ENCODE peak calls at places on chromosomes 4 and X, in six cellular contexts. One of them, this sample, is unnamed.

GRCh38 chr4:132085105-132085504 is 1064.0 kb upstream of the PCDH10 start:
- DNase-seq in mesendoderm: no peak
- DNase-seq in IMR-90: no peak
- DNase-seq in neuronal stem cell: no peak
- DNase-seq in mesenchymal stem cell: no peak
- DNase-seq in trophoblast cell: no peak
- DNase-seq in this sample: no peak

GRCh38 chr4:680565-680930 is 6.2 kb downstream of the MYL5 start:
- DNase-seq in IMR-90: no peak
- DNase-seq in mesenchymal stem cell: no peak
- DNase-seq in mesendoderm: no peak
- DNase-seq in trophoblast cell: no peak
- DNase-seq in neuronal stem cell: no peak
- DNase-seq in this sample: peak; percentile 53

GRCh38 chrX:70196961-70197805 is 19.9 kb downstream of the DGAT2L6 start:
- DNase-seq in mesendoderm: peak; percentile 67
- DNase-seq in mesenchymal stem cell: peak; percentile 45
- DNase-seq in neuronal stem cell: peak; percentile 32
- DNase-seq in trophoblast cell: peak; percentile 43
- DNase-seq in IMR-90: peak; percentile 40
- DNase-seq in this sample: peak; percentile 51

GRCh38 chr4:7107166-7107905 is 39.5 kb upstream of the GRPEL1 start:
- DNase-seq in mesendoderm: no peak
- DNase-seq in mesenchymal stem cell: no peak
- DNase-seq in IMR-90: no peak
- DNase-seq in trophoblast cell: no peak
- DNase-seq in neuronal stem cell: no peak
- DNase-seq in this sample: no peak

GRCh38 chr4:120929847-120930246 is 7.3 kb upstream of the PRDM5 start:
- DNase-seq in trophoblast cell: no peak
- DNase-seq in neuronal stem cell: no peak
- DNase-seq in IMR-90: no peak
- DNase-seq in mesenchymal stem cell: no peak
- DNase-seq in mesendoderm: no peak
- DNase-seq in this sample: no peak

GRCh38 chrX:136920001-136920400 is 39.5 kb upstream of the RBMX start:
- DNase-seq in mesendoderm: no peak
- DNase-seq in mesenchymal stem cell: no peak
- DNase-seq in IMR-90: peak; percentile 32
- DNase-seq in trophoblast cell: no peak
- DNase-seq in neuronal stem cell: no peak
- DNase-seq in this sample: no peak

GRCh38 chr4:27668001-27668400 is 807.4 kb downstream of the STIM2 start:
- DNase-seq in mesendoderm: no peak
- DNase-seq in neuronal stem cell: no peak
- DNase-seq in mesenchymal stem cell: no peak
- DNase-seq in trophoblast cell: no peak
- DNase-seq in IMR-90: no peak
- DNase-seq in this sample: no peak

GRCh38 chr4:141711211-141711610 is 74.8 kb downstream of the IL15 start:
- DNase-seq in mesenchymal stem cell: peak; percentile 42
- DNase-seq in neuronal stem cell: no peak
- DNase-seq in trophoblast cell: no peak
- DNase-seq in mesendoderm: peak; percentile 24
- DNase-seq in IMR-90: peak; percentile 51
- DNase-seq in this sample: no peak

GRCh38 chr4:119663160-119663788 is 34.7 kb upstream of the PDE5A start:
- DNase-seq in IMR-90: peak; percentile 28
- DNase-seq in trophoblast cell: no peak
- DNase-seq in mesenchymal stem cell: no peak
- DNase-seq in neuronal stem cell: no peak
- DNase-seq in mesendoderm: no peak
- DNase-seq in this sample: no peak

GRCh38 chr4:110091426-110091825 is 107.0 kb downstream of the ELOVL6 start:
- DNase-seq in neuronal stem cell: no peak
- DNase-seq in mesendoderm: no peak
- DNase-seq in trophoblast cell: no peak
- DNase-seq in mesenchymal stem cell: peak; percentile 34
- DNase-seq in IMR-90: peak; percentile 88
- DNase-seq in this sample: no peak

GRCh38 chrX:53715336-53715924 is 28.9 kb upstream of the HUWE1 start:
- DNase-seq in trophoblast cell: no peak
- DNase-seq in IMR-90: no peak
- DNase-seq in neuronal stem cell: no peak
- DNase-seq in mesendoderm: no peak
- DNase-seq in mesenchymal stem cell: no peak
- DNase-seq in this sample: no peak

GRCh38 chr4:133270021-133270570 is 121.0 kb downstream of the PCDH10 start:
- DNase-seq in trophoblast cell: peak; percentile 65
- DNase-seq in IMR-90: no peak
- DNase-seq in mesenchymal stem cell: peak; percentile 1
- DNase-seq in neuronal stem cell: no peak
- DNase-seq in mesendoderm: peak; percentile 58
- DNase-seq in this sample: no peak

GRCh38 chr4:85747871-85748491 is 273.0 kb downstream of the ARHGAP24 start:
- DNase-seq in mesenchymal stem cell: peak; percentile 81
- DNase-seq in IMR-90: peak; percentile 83
- DNase-seq in trophoblast cell: peak; percentile 27
- DNase-seq in neuronal stem cell: peak; percentile 41
- DNase-seq in mesendoderm: peak; percentile 87
- DNase-seq in this sample: peak; percentile 36

GRCh38 chrX:74492720-74493201 is 71.5 kb downstream of the SLC16A2 start:
- DNase-seq in mesendoderm: peak; percentile 69
- DNase-seq in trophoblast cell: no peak
- DNase-seq in IMR-90: no peak
- DNase-seq in mesenchymal stem cell: no peak
- DNase-seq in neuronal stem cell: peak; percentile 29
- DNase-seq in this sample: peak; percentile 64

GRCh38 chr4:98546910-98547544 is 111.4 kb downstream of the TSPAN5 start:
- DNase-seq in mesendoderm: no peak
- DNase-seq in trophoblast cell: no peak
- DNase-seq in mesenchymal stem cell: no peak
- DNase-seq in IMR-90: peak; percentile 54
- DNase-seq in neuronal stem cell: no peak
- DNase-seq in this sample: no peak

GRCh38 chr4:181662383-181662782 is 580.8 kb upstream of the TENM3 start:
- DNase-seq in trophoblast cell: no peak
- DNase-seq in neuronal stem cell: peak; percentile 4
- DNase-seq in IMR-90: peak; percentile 45
- DNase-seq in mesenchymal stem cell: no peak
- DNase-seq in mesendoderm: no peak
- DNase-seq in this sample: no peak

GRCh38 chrX:150765782-150766350 is 72.7 kb downstream of the MTMR1 start:
- DNase-seq in mesendoderm: peak; percentile 80
- DNase-seq in mesenchymal stem cell: no peak
- DNase-seq in IMR-90: no peak
- DNase-seq in trophoblast cell: peak; percentile 3
- DNase-seq in neuronal stem cell: no peak
- DNase-seq in this sample: no peak

DNA sequence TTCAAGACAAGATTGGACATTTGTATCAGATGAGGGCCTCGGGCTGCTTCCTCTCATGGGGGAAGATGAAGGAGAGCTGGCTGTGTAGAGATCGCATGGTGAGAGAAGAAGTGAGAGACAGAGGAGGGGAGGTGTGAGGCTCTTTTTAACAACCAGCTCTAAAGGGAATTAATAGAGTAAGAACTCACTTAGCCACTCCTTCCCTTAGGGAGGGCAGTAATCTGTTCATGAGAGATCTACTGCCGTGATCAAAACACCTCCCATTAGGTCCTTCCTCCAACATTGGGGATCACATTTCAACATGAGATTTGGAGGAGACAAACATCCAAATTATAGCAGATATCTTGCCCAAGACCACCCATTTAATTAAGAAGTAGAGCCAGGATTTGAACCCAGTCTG is 97.0 kb downstream of the ARX start:
- DNase-seq in neuronal stem cell: no peak
- DNase-seq in trophoblast cell: no peak
- DNase-seq in mesenchymal stem cell: no peak
- DNase-seq in IMR-90: no peak
- DNase-seq in mesendoderm: peak; percentile 68
- DNase-seq in this sample: no peak
- H4K8ac ChIP-seq in neuronal stem cell: no peak overlapping the region
- H4K8ac ChIP-seq in trophoblast cell: no peak overlapping the region
- H4K8ac ChIP-seq in mesenchymal stem cell: no peak overlapping the region
- H4K8ac ChIP-seq in IMR-90: no peak overlapping the region
- H4K8ac ChIP-seq in mesendoderm: no peak overlapping the region
- H4K8ac ChIP-seq in this sample: no peak overlapping the region

GRCh38 chr4:88087004-88087403 is 71.4 kb downstream of the ABCG2 start:
- DNase-seq in mesenchymal stem cell: no peak
- DNase-seq in IMR-90: no peak
- DNase-seq in trophoblast cell: no peak
- DNase-seq in neuronal stem cell: no peak
- DNase-seq in mesendoderm: no peak
- DNase-seq in this sample: no peak
- H3K4ac ChIP-seq in mesenchymal stem cell: no peak overlapping the region
- H3K4ac ChIP-seq in IMR-90: no peak overlapping the region
- H3K4ac ChIP-seq in trophoblast cell: no peak overlapping the region
- H3K4ac ChIP-seq in neuronal stem cell: no peak overlapping the region
- H3K4ac ChIP-seq in mesendoderm: no peak overlapping the region
- H3K4ac ChIP-seq in this sample: no peak overlapping the region

GRCh38 chr4:183240581-183241321 is 79.3 kb downstream of the CLDN22 start:
- DNase-seq in trophoblast cell: peak; percentile 7
- DNase-seq in neuronal stem cell: no peak
- DNase-seq in mesendoderm: peak; percentile 65
- DNase-seq in mesenchymal stem cell: peak; percentile 8
- DNase-seq in IMR-90: no peak
- DNase-seq in this sample: peak; percentile 41
- H4K8ac ChIP-seq in trophoblast cell: no peak overlapping the region
- H4K8ac ChIP-seq in neuronal stem cell: no peak overlapping the region
- H4K8ac ChIP-seq in mesendoderm: no peak overlapping the region
- H4K8ac ChIP-seq in mesenchymal stem cell: no peak overlapping the region
- H4K8ac ChIP-seq in IMR-90: no peak overlapping the region
- H4K8ac ChIP-seq in this sample: no peak overlapping the region

DNA sequence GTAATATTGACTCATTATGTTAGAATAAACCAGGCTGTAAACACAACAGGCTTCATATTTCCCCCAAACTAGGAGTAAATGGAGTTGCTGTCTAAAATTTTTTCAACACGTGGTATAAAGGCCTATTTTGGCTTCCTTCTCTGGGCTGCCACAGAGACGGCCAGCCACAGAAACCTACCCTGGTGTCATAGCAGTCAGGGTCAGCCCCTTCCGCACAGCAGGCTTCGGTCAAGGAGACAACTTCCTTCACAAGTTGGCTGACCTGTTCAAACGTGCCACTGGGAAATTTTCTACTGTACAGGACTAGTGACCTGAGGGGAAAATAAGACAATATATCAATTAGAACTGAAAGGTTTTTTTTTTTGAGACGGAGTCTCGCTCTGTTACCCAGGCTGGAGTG is 15.8 kb downstream of the GC start:
- DNase-seq in trophoblast cell: no peak
- DNase-seq in mesendoderm: no peak
- DNase-seq in mesenchymal stem cell: no peak
- DNase-seq in neuronal stem cell: no peak
- DNase-seq in IMR-90: no peak
- DNase-seq in this sample: no peak
- H3K4ac ChIP-seq in trophoblast cell: no peak overlapping the region
- H3K4ac ChIP-seq in mesendoderm: no peak overlapping the region
- H3K4ac ChIP-seq in mesenchymal stem cell: no peak overlapping the region
- H3K4ac ChIP-seq in neuronal stem cell: no peak overlapping the region
- H3K4ac ChIP-seq in IMR-90: no peak overlapping the region
- H3K4ac ChIP-seq in this sample: no peak overlapping the region

GRCh38 chr4:82899339-82899738 is 1.2 kb upstream of the THAP9 start:
- DNase-seq in trophoblast cell: no peak
- DNase-seq in mesenchymal stem cell: peak; percentile 37
- DNase-seq in mesendoderm: no peak
- DNase-seq in IMR-90: no peak
- DNase-seq in neuronal stem cell: no peak
- DNase-seq in this sample: no peak

GRCh38 chr4:82901129-82901718 is 689 bp downstream of the THAP9 start:
- DNase-seq in mesenchymal stem cell: no peak
- DNase-seq in mesendoderm: no peak
- DNase-seq in IMR-90: no peak
- DNase-seq in neuronal stem cell: no peak
- DNase-seq in trophoblast cell: no peak
- DNase-seq in this sample: no peak

GRCh38 chr4:82900335-82901128 is at the start of gene THAP9:
- DNase-seq in mesenchymal stem cell: peak; percentile 100
- DNase-seq in IMR-90: peak; percentile 100
- DNase-seq in mesendoderm: peak; percentile 99
- DNase-seq in trophoblast cell: peak; percentile 100
- DNase-seq in neuronal stem cell: peak; percentile 96
- DNase-seq in this sample: peak; percentile 99

GRCh38 chr4:82898322-82899243 is 2.0 kb upstream of the THAP9 start:
- DNase-seq in mesenchymal stem cell: peak; percentile 92
- DNase-seq in IMR-90: peak; percentile 91
- DNase-seq in neuronal stem cell: no peak
- DNase-seq in mesendoderm: peak; percentile 36
- DNase-seq in trophoblast cell: peak; percentile 91
- DNase-seq in this sample: no peak

DNA sequence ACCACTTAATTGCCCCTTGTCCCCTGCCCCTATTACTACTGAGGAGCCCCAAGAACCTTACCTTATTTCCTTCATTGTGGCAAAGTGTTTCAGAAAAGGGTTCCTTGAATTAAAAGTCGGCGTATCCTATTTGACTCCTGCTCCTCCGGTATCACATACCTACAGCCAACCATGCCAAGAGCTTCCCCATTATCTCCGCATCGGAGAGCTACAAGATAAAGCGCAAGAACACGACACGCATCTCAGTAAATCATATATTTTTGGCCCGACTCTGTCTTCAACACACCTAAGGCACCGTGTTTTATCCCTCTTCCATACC is 560 bp upstream of the THAP9 start:
- DNase-seq in neuronal stem cell: peak; percentile 42
- DNase-seq in mesenchymal stem cell: no peak
- DNase-seq in trophoblast cell: no peak
- DNase-seq in IMR-90: peak; percentile 44
- DNase-seq in mesendoderm: no peak
- DNase-seq in this sample: no peak
- H4K8ac ChIP-seq in neuronal stem cell: no peak overlapping the region
- H4K8ac ChIP-seq in mesenchymal stem cell: no peak overlapping the region
- H4K8ac ChIP-seq in trophoblast cell: peak overlapping the region; percentile 81
- H4K8ac ChIP-seq in IMR-90: peak overlapping the region; percentile 45
- H4K8ac ChIP-seq in mesendoderm: peak overlapping the region; percentile 60
- H4K8ac ChIP-seq in this sample: peak overlapping the region; percentile 13

GRCh38 chr4:14168919-14169318 is 541.4 kb upstream of the BOD1L1 start:
- DNase-seq in trophoblast cell: no peak
- DNase-seq in neuronal stem cell: no peak
- DNase-seq in mesenchymal stem cell: peak; percentile 82
- DNase-seq in IMR-90: peak; percentile 91
- DNase-seq in mesendoderm: no peak
- DNase-seq in this sample: no peak

GRCh38 chr4:14169460-14169859 is 541.9 kb upstream of the BOD1L1 start:
- DNase-seq in mesendoderm: peak; percentile 16
- DNase-seq in IMR-90: peak; percentile 65
- DNase-seq in trophoblast cell: no peak
- DNase-seq in mesenchymal stem cell: peak; percentile 23
- DNase-seq in neuronal stem cell: no peak
- DNase-seq in this sample: no peak

GRCh38 chr4:14167876-14168510 is 540.5 kb upstream of the BOD1L1 start:
- DNase-seq in mesendoderm: no peak
- DNase-seq in IMR-90: peak; percentile 45
- DNase-seq in trophoblast cell: no peak
- DNase-seq in neuronal stem cell: no peak
- DNase-seq in mesenchymal stem cell: no peak
- DNase-seq in this sample: no peak

GRCh38 chr4:14165253-14165942 is 537.9 kb upstream of the BOD1L1 start:
- DNase-seq in mesenchymal stem cell: no peak
- DNase-seq in mesendoderm: no peak
- DNase-seq in trophoblast cell: no peak
- DNase-seq in neuronal stem cell: no peak
- DNase-seq in IMR-90: no peak
- DNase-seq in this sample: no peak
- H3K4ac ChIP-seq in mesenchymal stem cell: no peak overlapping the region
- H3K4ac ChIP-seq in mesendoderm: no peak overlapping the region
- H3K4ac ChIP-seq in trophoblast cell: no peak overlapping the region
- H3K4ac ChIP-seq in neuronal stem cell: no peak overlapping the region
- H3K4ac ChIP-seq in IMR-90: no peak overlapping the region
- H3K4ac ChIP-seq in this sample: no peak overlapping the region

GRCh38 chrX:119790977-119791436 is 423 bp downstream of the RPL39 start:
- DNase-seq in trophoblast cell: no peak
- DNase-seq in neuronal stem cell: no peak
- DNase-seq in IMR-90: peak; percentile 26
- DNase-seq in mesenchymal stem cell: peak; percentile 47
- DNase-seq in mesendoderm: peak; percentile 37
- DNase-seq in this sample: no peak
- H4K8ac ChIP-seq in trophoblast cell: peak overlapping the region; percentile 57
- H4K8ac ChIP-seq in neuronal stem cell: no peak overlapping the region
- H4K8ac ChIP-seq in IMR-90: peak overlapping the region; percentile 67
- H4K8ac ChIP-seq in mesenchymal stem cell: peak overlapping the region; percentile 89
- H4K8ac ChIP-seq in mesendoderm: no peak overlapping the region
- H4K8ac ChIP-seq in this sample: no peak overlapping the region

This sample was measured in H9.